ENCODE peak calls at places on chromosomes 3 and 15, in ten cellular contexts. One of them, this sample, is unnamed.

GRCh38 chr15:80926126-80926525 is 63.5 kb downstream of the MESD start:
- DNase-seq in HCT116: no peak
- DNase-seq in left ventricle myocardium inferior: no peak
- DNase-seq in spleen: no peak
- DNase-seq in adrenal gland: no peak
- DNase-seq in OCI-LY7: no peak
- DNase-seq in breast epithelium: no peak
- DNase-seq in GM12878: no peak
- DNase-seq in psoas muscle: no peak
- DNase-seq in tibial artery: no peak
- DNase-seq in this sample: no peak

GRCh38 chr3:50028336-50028735 is 60.4 kb upstream of the RBM5 start:
- DNase-seq in HCT116: no peak
- DNase-seq in left ventricle myocardium inferior: no peak
- DNase-seq in spleen: no peak
- DNase-seq in adrenal gland: no peak
- DNase-seq in OCI-LY7: no peak
- DNase-seq in breast epithelium: no peak
- DNase-seq in GM12878: no peak
- DNase-seq in psoas muscle: no peak
- DNase-seq in tibial artery: no peak
- DNase-seq in this sample: peak

GRCh38 chr3:185519021-185519420 is 20.2 kb upstream of the TMEM41A start:
- DNase-seq in HCT116: no peak
- DNase-seq in left ventricle myocardium inferior: no peak
- DNase-seq in spleen: no peak
- DNase-seq in adrenal gland: no peak
- DNase-seq in OCI-LY7: no peak
- DNase-seq in breast epithelium: no peak
- DNase-seq in GM12878: no peak
- DNase-seq in psoas muscle: no peak
- DNase-seq in tibial artery: no peak
- DNase-seq in this sample: no peak

GRCh38 chr3:98650966-98651765 is 57.8 kb upstream of the CPOX start:
- DNase-seq in HCT116: no peak
- DNase-seq in left ventricle myocardium inferior: no peak
- DNase-seq in spleen: no peak
- DNase-seq in adrenal gland: no peak
- DNase-seq in OCI-LY7: no peak
- DNase-seq in breast epithelium: no peak
- DNase-seq in GM12878: no peak
- DNase-seq in psoas muscle: no peak
- DNase-seq in tibial artery: no peak
- DNase-seq in this sample: no peak

GRCh38 chr15:89067751-89068150 is 20.5 kb upstream of the ABHD2 start:
- DNase-seq in HCT116: no peak
- DNase-seq in left ventricle myocardium inferior: no peak
- DNase-seq in spleen: no peak
- DNase-seq in adrenal gland: no peak
- DNase-seq in OCI-LY7: no peak
- DNase-seq in breast epithelium: no peak
- DNase-seq in GM12878: no peak
- DNase-seq in psoas muscle: no peak
- DNase-seq in tibial artery: no peak
- DNase-seq in this sample: no peak

GRCh38 chr3:9745521-9745920 is 4.2 kb upstream of the OGG1 start:
- DNase-seq in HCT116: no peak
- DNase-seq in left ventricle myocardium inferior: no peak
- DNase-seq in spleen: no peak
- DNase-seq in adrenal gland: no peak
- DNase-seq in OCI-LY7: no peak
- DNase-seq in breast epithelium: no peak
- DNase-seq in GM12878: no peak
- DNase-seq in psoas muscle: no peak
- DNase-seq in tibial artery: no peak
- DNase-seq in this sample: no peak

GRCh38 chr3:168117853-168118313 is 22.2 kb upstream of the GOLIM4 start:
- DNase-seq in HCT116: no peak
- DNase-seq in left ventricle myocardium inferior: no peak
- DNase-seq in spleen: no peak
- DNase-seq in adrenal gland: peak
- DNase-seq in OCI-LY7: no peak
- DNase-seq in breast epithelium: no peak
- DNase-seq in GM12878: no peak
- DNase-seq in psoas muscle: no peak
- DNase-seq in tibial artery: no peak
- DNase-seq in this sample: peak

GRCh38 chr3:74009961-74010859 is 385.5 kb upstream of the PDZRN3 start:
- DNase-seq in HCT116: no peak
- DNase-seq in left ventricle myocardium inferior: no peak
- DNase-seq in spleen: no peak
- DNase-seq in adrenal gland: no peak
- DNase-seq in OCI-LY7: no peak
- DNase-seq in breast epithelium: no peak
- DNase-seq in GM12878: no peak
- DNase-seq in psoas muscle: no peak
- DNase-seq in tibial artery: no peak
- DNase-seq in this sample: no peak

GRCh38 chr3:154898398-154898797 is 181.7 kb upstream of the MME start:
- DNase-seq in HCT116: no peak
- DNase-seq in left ventricle myocardium inferior: no peak
- DNase-seq in spleen: no peak
- DNase-seq in adrenal gland: no peak
- DNase-seq in OCI-LY7: no peak
- DNase-seq in breast epithelium: no peak
- DNase-seq in GM12878: no peak
- DNase-seq in psoas muscle: no peak
- DNase-seq in tibial artery: no peak
- DNase-seq in this sample: no peak

GRCh38 chr15:94395626-94396025 is 164.3 kb downstream of the MCTP2 start:
- DNase-seq in HCT116: no peak
- DNase-seq in left ventricle myocardium inferior: no peak
- DNase-seq in spleen: no peak
- DNase-seq in adrenal gland: no peak
- DNase-seq in OCI-LY7: no peak
- DNase-seq in breast epithelium: no peak
- DNase-seq in GM12878: no peak
- DNase-seq in psoas muscle: no peak
- DNase-seq in tibial artery: no peak
- DNase-seq in this sample: no peak

GRCh38 chr3:44885618-44886017 is 11.2 kb downstream of the TGM4 start:
- DNase-seq in HCT116: peak
- DNase-seq in left ventricle myocardium inferior: no peak
- DNase-seq in spleen: no peak
- DNase-seq in adrenal gland: peak
- DNase-seq in OCI-LY7: no peak
- DNase-seq in breast epithelium: no peak
- DNase-seq in GM12878: no peak
- DNase-seq in psoas muscle: no peak
- DNase-seq in tibial artery: no peak
- DNase-seq in this sample: peak

GRCh38 chr3:141114816-141115458 is 63.8 kb downstream of the SPSB4 start:
- DNase-seq in HCT116: peak
- DNase-seq in left ventricle myocardium inferior: no peak
- DNase-seq in spleen: no peak
- DNase-seq in adrenal gland: peak
- DNase-seq in OCI-LY7: peak
- DNase-seq in breast epithelium: no peak
- DNase-seq in GM12878: no peak
- DNase-seq in psoas muscle: no peak
- DNase-seq in tibial artery: no peak
- DNase-seq in this sample: no peak

GRCh38 chr15:79933245-79933644 is 36.4 kb upstream of the MTHFS start:
- DNase-seq in HCT116: no peak
- DNase-seq in left ventricle myocardium inferior: no peak
- DNase-seq in spleen: no peak
- DNase-seq in adrenal gland: no peak
- DNase-seq in OCI-LY7: no peak
- DNase-seq in breast epithelium: no peak
- DNase-seq in GM12878: no peak
- DNase-seq in psoas muscle: no peak
- DNase-seq in tibial artery: no peak
- DNase-seq in this sample: no peak

GRCh38 chr3:32175607-32176197 is 62.8 kb upstream of the CMTM8 start:
- DNase-seq in HCT116: peak
- DNase-seq in left ventricle myocardium inferior: no peak
- DNase-seq in spleen: no peak
- DNase-seq in adrenal gland: peak
- DNase-seq in OCI-LY7: peak
- DNase-seq in breast epithelium: no peak
- DNase-seq in GM12878: no peak
- DNase-seq in psoas muscle: no peak
- DNase-seq in tibial artery: no peak
- DNase-seq in this sample: peak

GRCh38 chr3:27293954-27294353 is 75.2 kb downstream of the NEK10 start:
- DNase-seq in HCT116: no peak
- DNase-seq in left ventricle myocardium inferior: no peak
- DNase-seq in spleen: no peak
- DNase-seq in adrenal gland: no peak
- DNase-seq in OCI-LY7: no peak
- DNase-seq in breast epithelium: no peak
- DNase-seq in GM12878: no peak
- DNase-seq in psoas muscle: no peak
- DNase-seq in tibial artery: no peak
- DNase-seq in this sample: no peak

GRCh38 chr3:19149388-19149787 is 1.1 kb downstream of the KCNH8 start:
- DNase-seq in HCT116: no peak
- DNase-seq in left ventricle myocardium inferior: no peak
- DNase-seq in spleen: no peak
- DNase-seq in adrenal gland: peak
- DNase-seq in OCI-LY7: peak
- DNase-seq in breast epithelium: no peak
- DNase-seq in GM12878: no peak
- DNase-seq in psoas muscle: no peak
- DNase-seq in tibial artery: no peak
- DNase-seq in this sample: peak

GRCh38 chr3:194508486-194509449 is 22.0 kb upstream of the ATP13A3 start:
- DNase-seq in HCT116: no peak
- DNase-seq in left ventricle myocardium inferior: no peak
- DNase-seq in spleen: no peak
- DNase-seq in adrenal gland: no peak
- DNase-seq in OCI-LY7: no peak
- DNase-seq in breast epithelium: no peak
- DNase-seq in GM12878: no peak
- DNase-seq in psoas muscle: no peak
- DNase-seq in tibial artery: no peak
- DNase-seq in this sample: no peak

GRCh38 chr15:60591491-60592385 is 112.8 kb upstream of the ICE2 start:
- DNase-seq in HCT116: no peak
- DNase-seq in left ventricle myocardium inferior: peak
- DNase-seq in spleen: peak
- DNase-seq in adrenal gland: peak
- DNase-seq in OCI-LY7: peak
- DNase-seq in breast epithelium: no peak
- DNase-seq in GM12878: no peak
- DNase-seq in psoas muscle: peak
- DNase-seq in tibial artery: peak
- DNase-seq in this sample: peak

GRCh38 chr15:40894689-40895308 is 549 bp downstream of the VPS18 start:
- DNase-seq in HCT116: peak
- DNase-seq in left ventricle myocardium inferior: no peak
- DNase-seq in spleen: peak
- DNase-seq in adrenal gland: peak
- DNase-seq in OCI-LY7: peak
- DNase-seq in breast epithelium: no peak
- DNase-seq in GM12878: no peak
- DNase-seq in psoas muscle: peak
- DNase-seq in tibial artery: peak
- DNase-seq in this sample: peak
- TF ChIP-seq CTCF in HCT116: peak
- TF ChIP-seq CTCF in left ventricle myocardium inferior: peak
- TF ChIP-seq CTCF in spleen: peak
- TF ChIP-seq CTCF in adrenal gland: peak
- TF ChIP-seq CTCF in OCI-LY7: peak
- TF ChIP-seq CTCF in breast epithelium: peak
- TF ChIP-seq CTCF in GM12878: peak
- TF ChIP-seq CTCF in psoas muscle: peak
- TF ChIP-seq CTCF in tibial artery: peak
- TF ChIP-seq CTCF in this sample: peak

GRCh38 chr15:40441736-40442531 is 1.2 kb downstream of the BAHD1 start:
- DNase-seq in HCT116: no peak
- DNase-seq in left ventricle myocardium inferior: no peak
- DNase-seq in spleen: peak
- DNase-seq in adrenal gland: no peak
- DNase-seq in OCI-LY7: peak
- DNase-seq in breast epithelium: no peak
- DNase-seq in GM12878: no peak
- DNase-seq in psoas muscle: no peak
- DNase-seq in tibial artery: no peak
- DNase-seq in this sample: no peak
- H3K27ac ChIP-seq in HCT116: peak
- H3K27ac ChIP-seq in left ventricle myocardium inferior: peak
- H3K27ac ChIP-seq in spleen: peak
- H3K27ac ChIP-seq in adrenal gland: peak
- H3K27ac ChIP-seq in OCI-LY7: no peak
- H3K27ac ChIP-seq in breast epithelium: peak
- H3K27ac ChIP-seq in GM12878: no peak
- H3K27ac ChIP-seq in psoas muscle: peak
- H3K27ac ChIP-seq in tibial artery: peak
- H3K27ac ChIP-seq in this sample: no peak

GRCh38 chr3:48770187-48770502 is 53.1 kb upstream of the IP6K2 start:
- DNase-seq in HCT116: no peak
- DNase-seq in left ventricle myocardium inferior: no peak
- DNase-seq in spleen: no peak
- DNase-seq in adrenal gland: no peak
- DNase-seq in OCI-LY7: no peak
- DNase-seq in breast epithelium: no peak
- DNase-seq in GM12878: no peak
- DNase-seq in psoas muscle: no peak
- DNase-seq in tibial artery: no peak
- DNase-seq in this sample: no peak
- H3K4me3 ChIP-seq in HCT116: no peak
- H3K4me3 ChIP-seq in left ventricle myocardium inferior: no peak
- H3K4me3 ChIP-seq in spleen: no peak
- H3K4me3 ChIP-seq in adrenal gland: no peak
- H3K4me3 ChIP-seq in OCI-LY7: no peak
- H3K4me3 ChIP-seq in breast epithelium: no peak
- H3K4me3 ChIP-seq in GM12878: no peak
- H3K4me3 ChIP-seq in psoas muscle: no peak
- H3K4me3 ChIP-seq in tibial artery: no peak
- H3K4me3 ChIP-seq in this sample: no peak

DNA sequence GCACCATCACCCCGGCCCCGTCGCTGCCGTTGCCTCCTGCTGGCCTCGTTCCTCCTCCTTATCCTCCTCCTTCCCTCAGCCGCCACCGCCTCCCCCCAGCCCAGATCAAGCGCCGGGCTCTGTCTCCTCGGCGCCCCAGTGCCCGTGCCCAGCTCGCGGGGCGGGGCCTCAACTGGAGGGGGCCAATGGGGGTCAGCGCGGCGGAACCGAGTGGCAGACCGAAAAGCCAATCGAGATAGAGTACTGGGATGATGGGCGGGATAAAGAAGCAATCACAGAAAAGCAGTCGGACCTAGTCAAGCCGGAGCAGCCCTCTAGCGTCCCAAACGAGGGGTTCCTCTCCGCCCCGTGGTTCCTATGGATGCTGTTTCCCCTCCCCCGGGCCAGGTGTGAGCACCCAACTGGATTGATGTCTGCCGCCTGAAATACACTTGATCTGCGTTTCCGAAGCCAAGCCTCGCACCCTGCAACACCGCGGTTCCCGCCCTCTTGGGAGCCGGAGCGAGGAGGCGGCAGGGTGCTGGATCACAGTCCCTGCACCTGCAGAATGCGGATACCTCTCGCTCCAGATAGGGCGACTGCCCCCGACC is at the start of gene FRMD5:
- DNase-seq in HCT116: peak
- DNase-seq in left ventricle myocardium inferior: peak
- DNase-seq in spleen: peak
- DNase-seq in adrenal gland: peak
- DNase-seq in OCI-LY7: peak
- DNase-seq in breast epithelium: peak
- DNase-seq in GM12878: peak
- DNase-seq in psoas muscle: peak
- DNase-seq in tibial artery: peak
- DNase-seq in this sample: peak
- TF ChIP-seq CTCF in HCT116: no peak
- TF ChIP-seq CTCF in left ventricle myocardium inferior: peak
- TF ChIP-seq CTCF in spleen: peak
- TF ChIP-seq CTCF in adrenal gland: peak
- TF ChIP-seq CTCF in OCI-LY7: peak
- TF ChIP-seq CTCF in breast epithelium: no peak
- TF ChIP-seq CTCF in GM12878: no peak
- TF ChIP-seq CTCF in psoas muscle: no peak
- TF ChIP-seq CTCF in tibial artery: no peak
- TF ChIP-seq CTCF in this sample: peak

This sample was measured in cardiac muscle cell.